ENCODE peak calls at places on chromosomes 6 and 20, in five cellular contexts. O is mammary epithelial cell, Z is T-cell, L is NCI-H1048, S is HTR-8/SVneo. Q is an unnamed sample.

GRCh38 chr6:7008451-7008988 is 99.2 kb upstream of the RREB1 start:
- DNase-seq in O (no peak), Z (no peak), L (no peak), S (no peak), Q (no peak)

GRCh38 chr20:63955281-63955845 is 853 bp downstream of the UCKL1 start:
- DNase-seq in O (no peak), Z (no peak), L (no peak), S (peak; percentile 81), Q (no peak)

GRCh38 chr6:102229271-102229670 is 835.8 kb downstream of the GRIK2 start:
- DNase-seq in O (peak; percentile 1), Z (no peak), L (no peak), S (no peak), Q (no peak)

GRCh38 chr6:28188111-28188979 is 36.7 kb upstream of the ZSCAN9 start:
- DNase-seq in O (no peak), Z (no peak), L (no peak), S (no peak), Q (no peak)

GRCh38 chr6:37173573-37174195 is 3.7 kb downstream of the PIM1 start:
- DNase-seq in O (no peak), Z (no peak), L (no peak), S (no peak), Q (no peak)

GRCh38 chr6:65701325-65701724 is 5.7 kb downstream of the EYS start:
- DNase-seq in O (no peak), Z (no peak), L (no peak), S (no peak), Q (no peak)

GRCh38 chr6:5102266-5102970 is 17.3 kb downstream of the PPP1R3G start:
- DNase-seq in O (no peak), Z (no peak), L (no peak), S (no peak), Q (no peak)

GRCh38 chr6:30002871-30003270 is 58.2 kb upstream of the POLR1H start:
- DNase-seq in O (peak; percentile 51), Z (no peak), L (no peak), S (no peak), Q (no peak)

GRCh38 chr6:37029249-37029959 is 23.9 kb downstream of the FGD2 start:
- DNase-seq in O (peak; percentile 77), Z (peak; percentile 20), L (no peak), S (peak; percentile 88), Q (no peak)

GRCh38 chr20:20894753-20895152 is 182.3 kb upstream of the RALGAPA2 start:
- DNase-seq in O (no peak), Z (no peak), L (no peak), S (no peak), Q (no peak)

GRCh38 chr6:33418690-33419291 is 884 bp upstream of the CUTA start:
- DNase-seq in O (no peak), Z (peak; percentile 52), L (no peak), S (no peak), Q (no peak)

GRCh38 chr20:25139061-25139705 is 56.3 kb upstream of the ENTPD6 start:
- DNase-seq in O (no peak), Z (no peak), L (no peak), S (no peak), Q (no peak)

GRCh38 chr6:138000955-138001354 is 106.3 kb downstream of the PERP start:
- DNase-seq in O (no peak), Z (no peak), L (no peak), S (no peak), Q (no peak)

GRCh38 chr6:29757701-29758293 is 34.6 kb downstream of the HLA-F start:
- DNase-seq in O (no peak), Z (no peak), L (no peak), S (no peak), Q (no peak)

GRCh38 chr20:54062812-54063280 is 7.5 kb downstream of the BCAS1 start:
- DNase-seq in O (peak; percentile 39), Z (no peak), L (peak; percentile 7), S (peak; percentile 89), Q (no peak)

GRCh38 chr6:98641929-98642328 is 192.4 kb upstream of the POU3F2 start:
- DNase-seq in O (peak; percentile 5), Z (no peak), L (no peak), S (no peak), Q (no peak)

GRCh38 chr6:41286544-41287346 is at the start of gene TREM1:
- DNase-seq in O (peak; percentile 95), Z (no peak), L (no peak), S (peak; percentile 19), Q (no peak)

GRCh38 chr6:20328266-20328946 is 73.3 kb upstream of the E2F3 start:
- DNase-seq in O (no peak), Z (no peak), L (no peak), S (no peak), Q (no peak)

GRCh38 chr20:25039697-25040437 is 18.1 kb downstream of the ACSS1 start:
- DNase-seq in O (peak; percentile 42), Z (no peak), L (no peak), S (no peak), Q (peak; percentile 84)

GRCh38 chr6:154164397-154164796 is 125.4 kb downstream of the OPRM1 start:
- DNase-seq in O (no peak), Z (no peak), L (no peak), S (no peak), Q (peak; percentile 63)

GRCh38 chr6:492816-493414 is 101.4 kb downstream of the IRF4 start:
- DNase-seq in O (no peak), Z (no peak), L (no peak), S (no peak), Q (no peak)

GRCh38 chr6:49151461-49151860 is 311.6 kb downstream of the MMUT start:
- DNase-seq in O (no peak), Z (no peak), L (no peak), S (no peak), Q (no peak)

GRCh38 chr6:170029416-170030283 is 261.2 kb downstream of the DLL1 start:
- DNase-seq in O (no peak), Z (no peak), L (no peak), S (no peak), Q (peak; percentile 30)

GRCh38 chr6:41442800-41443501 is 103.2 kb upstream of the FOXP4 start:
- DNase-seq in O (no peak), Z (no peak), L (no peak), S (no peak), Q (peak; percentile 80)

GRCh38 chr6:117910549-117910948 is 3.5 kb downstream of the SLC35F1 start:
- DNase-seq in O (no peak), Z (no peak), L (no peak), S (no peak), Q (no peak)

GRCh38 chr6:34791842-34792604 is at the start of gene BLTP3A:
- DNase-seq in O (peak; percentile 50), Z (peak; percentile 67), L (peak; percentile 60), S (peak; percentile 77), Q (peak; percentile 66)

GRCh38 chr6:154341876-154342275 is 14.7 kb downstream of the IPCEF1 start:
- DNase-seq in O (peak; percentile 38), Z (no peak), L (no peak), S (peak; percentile 33), Q (no peak)

GRCh38 chr20:38242848-38243449 is 17.6 kb downstream of the KIAA1755 start:
- DNase-seq in O (no peak), Z (no peak), L (no peak), S (no peak), Q (no peak)

GRCh38 chr6:125546827-125547226 is 202.6 kb upstream of the HEY2 start:
- DNase-seq in O (no peak), Z (no peak), L (no peak), S (no peak), Q (no peak)

GRCh38 chr20:10857362-10858070 is 183.7 kb upstream of the JAG1 start:
- DNase-seq in O (peak; percentile 32), Z (no peak), L (no peak), S (no peak), Q (peak; percentile 50)

GRCh38 chr20:4925842-4926530 is 75.3 kb downstream of the SLC23A2 start:
- DNase-seq in O (peak; percentile 23), Z (no peak), L (no peak), S (no peak), Q (peak; percentile 78)

GRCh38 chr20:58111340-58112016 is 117.0 kb downstream of the ANKRD60 start:
- DNase-seq in O (no peak), Z (no peak), L (no peak), S (no peak), Q (no peak)

GRCh38 chr6:107784669-107785068 is 39.4 kb downstream of the SCML4 start:
- DNase-seq in O (no peak), Z (no peak), L (no peak), S (no peak), Q (no peak)

Q was measured in ureter.